ENCODE peak calls at places on chromosomes 1 and 21, in nine cellular contexts. H is HL-60, T is adrenal gland, X is GM23338, G is left lung, Z is mammary epithelial cell, D is pancreas, N is right atrium auricular region, I is fibroblast of lung. S is an unnamed sample.

GRCh38 chr1:209810783-209811182 is 4.8 kb upstream of the IRF6 start:
- DNase-seq in H (no peak), T (no peak), X (no peak), G (no peak), Z (no peak), D (no peak), N (peak; percentile 43), I (no peak), S (no peak)

GRCh38 chr1:108000620-108001105 is 35.7 kb upstream of the VAV3 start:
- DNase-seq in H (no peak), T (peak; percentile 49), X (no peak), G (no peak), Z (peak; percentile 72), D (peak; percentile 41), N (no peak), I (peak; percentile 83), S (no peak)

GRCh38 chr1:38848069-38848468 is 11.5 kb downstream of the RRAGC start:
- DNase-seq in H (peak; percentile 48), T (no peak), X (no peak), G (no peak), Z (no peak), D (no peak), N (no peak), I (no peak), S (no peak)

GRCh38 chr1:150981177-150981804 is 801 bp upstream of the ANXA9 start:
- DNase-seq in H (peak; percentile 57), T (no peak), X (peak; percentile 92), G (no peak), Z (peak; percentile 51), D (peak; percentile 68), N (no peak), I (no peak), S (peak; percentile 69)

GRCh38 chr1:46277658-46278373 is 25.6 kb downstream of the LRRC41 start:
- DNase-seq in H (no peak), T (no peak), X (no peak), G (no peak), Z (no peak), D (no peak), N (no peak), I (no peak), S (no peak)

GRCh38 chr1:165289556-165289955 is 67.0 kb downstream of the LMX1A start:
- DNase-seq in H (no peak), T (no peak), X (no peak), G (no peak), Z (no peak), D (no peak), N (no peak), I (no peak), S (no peak)

GRCh38 chr1:218488986-218489385 is 143.8 kb downstream of the TGFB2 start:
- DNase-seq in H (no peak), T (no peak), X (no peak), G (no peak), Z (peak; percentile 42), D (no peak), N (no peak), I (peak; percentile 97), S (no peak)

GRCh38 chr1:18246543-18246942 is 138.9 kb downstream of the IGSF21 start:
- DNase-seq in H (no peak), T (no peak), X (peak; percentile 49), G (no peak), Z (no peak), D (no peak), N (no peak), I (no peak), S (no peak)

GRCh38 chr21:45341261-45341660 is 53.6 kb upstream of the POFUT2 start:
- DNase-seq in H (no peak), T (no peak), X (no peak), G (peak; percentile 59), Z (no peak), D (no peak), N (no peak), I (no peak), S (no peak)

GRCh38 chr21:44348861-44349260 is 4.6 kb upstream of the TRPM2 start:
- DNase-seq in H (no peak), T (no peak), X (no peak), G (peak; percentile 78), Z (no peak), D (no peak), N (no peak), I (no peak), S (no peak)

GRCh38 chr1:192824511-192824910 is 15.7 kb downstream of the RGS2 start:
- DNase-seq in H (no peak), T (no peak), X (no peak), G (no peak), Z (no peak), D (no peak), N (no peak), I (peak; percentile 32), S (no peak)

GRCh38 chr21:15141236-15141970 is 76.6 kb upstream of the NRIP1 start:
- DNase-seq in H (no peak), T (no peak), X (no peak), G (no peak), Z (no peak), D (peak; percentile 85), N (no peak), I (no peak), S (peak; percentile 62)

GRCh38 chr1:240572328-240572727 is 39.6 kb downstream of the GREM2 start:
- DNase-seq in H (no peak), T (no peak), X (no peak), G (no peak), Z (no peak), D (no peak), N (no peak), I (no peak), S (no peak)

GRCh38 chr1:57393058-57393457 is 30.8 kb downstream of the DAB1 start:
- DNase-seq in H (no peak), T (no peak), X (no peak), G (no peak), Z (no peak), D (no peak), N (no peak), I (no peak), S (no peak)

GRCh38 chr1:229600229-229600628 is 25.7 kb downstream of the TAF5L start:
- DNase-seq in H (no peak), T (no peak), X (no peak), G (no peak), Z (no peak), D (no peak), N (no peak), I (no peak), S (no peak)
- H3K27ac ChIP-seq in H (no peak overlapping the region), T (no peak overlapping the region), X (no peak overlapping the region), G (no peak overlapping the region), Z (no peak overlapping the region), D (no peak overlapping the region), N (no peak overlapping the region), I (no peak overlapping the region), S (no peak overlapping the region)

DNA sequence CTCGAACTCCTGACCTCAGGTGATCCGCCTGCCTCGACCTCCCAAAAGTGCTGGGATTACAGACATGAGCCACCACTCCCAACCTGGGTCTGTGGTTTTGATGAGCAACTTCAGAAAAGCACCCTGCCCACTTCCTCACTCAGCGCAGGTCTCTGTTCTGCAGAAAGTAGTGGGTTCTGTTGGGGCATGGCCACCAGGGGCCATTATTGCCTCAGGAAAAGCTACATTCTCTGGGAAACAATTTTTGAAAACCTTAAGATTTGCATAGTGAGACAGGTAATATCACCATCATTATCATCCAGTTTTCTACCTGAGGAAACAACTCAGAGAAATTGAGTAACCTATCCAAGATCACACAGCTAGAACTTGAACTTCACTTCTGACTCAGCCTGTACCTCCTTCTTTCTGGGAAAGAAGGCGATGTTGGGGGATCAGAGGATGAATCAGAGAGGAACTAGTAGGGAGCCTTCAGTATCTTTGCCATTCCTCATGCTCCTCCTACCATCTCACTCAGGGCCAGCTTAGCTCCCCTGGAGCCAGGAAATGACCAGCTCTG is 7.1 kb upstream of the NES start:
- DNase-seq in H (peak; percentile 28), T (no peak), X (no peak), G (no peak), Z (peak; percentile 96), D (no peak), N (no peak), I (peak; percentile 65), S (no peak)
- TF ChIP-seq CTCF in H (no peak), T (no peak), X (peak; percentile 60), G (no peak), Z (peak; percentile 35), D (no peak), N (no peak), I (no peak), S (no peak)

DNA sequence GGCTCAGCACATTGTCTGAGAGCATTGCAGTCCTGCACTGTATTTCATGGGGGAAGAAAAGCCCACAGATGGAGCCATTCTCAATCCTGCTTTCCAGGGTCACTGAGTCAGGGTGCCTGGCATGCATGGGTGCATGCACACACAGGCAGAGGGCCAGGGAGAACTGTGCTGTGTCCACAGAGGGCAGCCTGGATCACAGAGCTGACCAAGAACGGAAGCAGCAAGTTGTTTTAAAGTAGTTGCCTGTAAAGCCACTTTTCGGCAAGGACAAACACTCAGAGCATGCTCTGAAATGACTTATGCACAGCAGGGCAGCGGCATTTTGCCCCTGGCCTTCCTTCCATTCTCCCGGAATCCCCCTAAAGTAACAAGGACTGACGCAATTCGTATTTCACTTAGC is 3.6 kb downstream of the ERG start:
- DNase-seq in H (no peak), T (no peak), X (no peak), G (no peak), Z (no peak), D (no peak), N (no peak), I (peak; percentile 58), S (no peak)
- H3K27ac ChIP-seq in H (no peak overlapping the region), T (peak overlapping the region; percentile 25), X (no peak overlapping the region), G (peak overlapping the region; percentile 51), Z (no peak overlapping the region), D (no peak overlapping the region), N (peak overlapping the region; percentile 65), I (no peak overlapping the region), S (peak overlapping the region; percentile 82)

GRCh38 chr1:13807213-13807612 is 107.2 kb downstream of the PRDM2 start:
- DNase-seq in H (peak; percentile 41), T (peak; percentile 48), X (peak; percentile 82), G (no peak), Z (no peak), D (no peak), N (no peak), I (no peak), S (no peak)
- TF ChIP-seq CTCF in H (peak; percentile 29), T (peak; percentile 41), X (peak; percentile 76), G (no peak), Z (no peak), D (no peak), N (peak; percentile 36), I (peak; percentile 45), S (peak; percentile 20)

GRCh38 chr1:1229770-1230169 is 2.0 kb downstream of the SDF4 start:
- DNase-seq in H (no peak), T (no peak), X (no peak), G (no peak), Z (no peak), D (no peak), N (no peak), I (no peak), S (no peak)
- H3K27ac ChIP-seq in H (no peak overlapping the region), T (no peak overlapping the region), X (no peak overlapping the region), G (no peak overlapping the region), Z (no peak overlapping the region), D (no peak overlapping the region), N (no peak overlapping the region), I (no peak overlapping the region), S (no peak overlapping the region)

GRCh38 chr1:39917825-39918224 is 16.1 kb upstream of the MYCL start:
- DNase-seq in H (no peak), T (no peak), X (peak; percentile 70), G (no peak), Z (no peak), D (no peak), N (no peak), I (no peak), S (no peak)
- TF ChIP-seq CTCF in H (no peak), T (no peak), X (peak; percentile 70), G (no peak), Z (no peak), D (no peak), N (no peak), I (no peak), S (no peak)

GRCh38 chr1:91650764-91651163 is 150.1 kb downstream of the CDC7 start:
- DNase-seq in H (no peak), T (peak; percentile 91), X (no peak), G (no peak), Z (peak; percentile 90), D (no peak), N (peak; percentile 91), I (peak; percentile 97), S (no peak)
- H3K27ac ChIP-seq in H (no peak overlapping the region), T (peak overlapping the region; percentile 91), X (no peak overlapping the region), G (peak overlapping the region; percentile 52), Z (no peak overlapping the region), D (no peak overlapping the region), N (peak overlapping the region; percentile 78), I (peak overlapping the region; percentile 79), S (peak overlapping the region; percentile 66)